ENCODE peak calls at places on chromosome 13, in ten cellular contexts. X, J, A, I, Z, W, Y, P, N and C are unnamed samples. For H3K4me1, the result is how much of the 10 kb centered on the place peaks cover.

GRCh38 chr13:94431569-94431968 is 47.9 kb downstream of the DCT start:
- DNase-seq in P (no peak), X (no peak), I (no peak), J (no peak), Z (no peak), A (no peak), W (peak), Y (no peak), N (no peak), C (no peak)

GRCh38 chr13:106163426-106163825 is 372.0 kb downstream of the EFNB2 start:
- DNase-seq in P (no peak), I (no peak), W (no peak), J (no peak), Y (no peak), N (no peak), Z (no peak), X (no peak), A (no peak), C (no peak)

GRCh38 chr13:27824121-27824520 is 31.8 kb downstream of the GSX1 start:
- DNase-seq in J (no peak), W (no peak), X (no peak), P (no peak), Z (no peak), I (no peak), A (no peak), Y (no peak), N (no peak), C (no peak)

GRCh38 chr13:44243198-44243852 is 130.3 kb upstream of the SERP2 start:
- DNase-seq in Y (peak), Z (peak), P (peak), A (no peak), W (peak), X (peak), N (peak), J (no peak), I (no peak), C (peak)

GRCh38 chr13:57286511-57287098 is 119.6 kb downstream of the PRR20E start:
- DNase-seq in A (peak), X (no peak), I (no peak), Z (no peak), W (no peak), P (no peak), Y (no peak), J (no peak), N (peak), C (peak)

GRCh38 chr13:101700598-101700997 is 248.1 kb downstream of the ITGBL1 start:
- DNase-seq in J (no peak), N (no peak), Z (no peak), I (no peak), X (no peak), W (no peak), A (no peak), P (no peak), Y (no peak), C (no peak)

GRCh38 chr13:62629618-62630017 is 1214.0 kb upstream of the PCDH20 start:
- DNase-seq in Y (peak), Z (no peak), P (no peak), J (no peak), A (no peak), I (no peak), N (no peak), X (no peak), W (no peak), C (no peak)

GRCh38 chr13:101424381-101425155 is 8.3 kb upstream of the NALCN start:
- DNase-seq in Z (no peak), I (no peak), P (peak), X (no peak), Y (no peak), N (no peak), W (no peak), A (no peak), J (no peak), C (no peak)

GRCh38 chr13:106151056-106151699 is 384.3 kb downstream of the EFNB2 start:
- DNase-seq in P (no peak), A (no peak), J (no peak), Y (no peak), I (no peak), Z (peak), N (no peak), X (peak), W (peak), C (no peak)

GRCh38 chr13:30718661-30719520 is 16.5 kb upstream of the ALOX5AP start:
- DNase-seq in I (no peak), Y (no peak), X (no peak), Z (no peak), P (peak), J (no peak), N (no peak), A (no peak), W (peak), C (no peak)

GRCh38 chr13:38763446-38764381 is 76.8 kb downstream of the FREM2 start:
- DNase-seq in P (peak), N (peak), Z (peak), A (no peak), Y (no peak), W (peak), X (no peak), J (no peak), I (no peak), C (peak)

GRCh38 chr13:20297181-20297580 is 65.1 kb upstream of the GJB6 start:
- DNase-seq in W (no peak), Z (no peak), N (no peak), J (no peak), Y (no peak), P (no peak), A (no peak), I (no peak), X (no peak), C (no peak)

GRCh38 chr13:27425918-27426630 is 1.7 kb downstream of the GTF3A start:
- DNase-seq in N (peak), X (peak), W (peak), P (peak), Z (no peak), Y (peak), I (peak), A (peak), J (peak), C (peak)

GRCh38 chr13:85544756-85545155 is 254.5 kb downstream of the SLITRK6 start:
- DNase-seq in W (no peak), J (no peak), X (no peak), I (no peak), Z (no peak), A (no peak), N (no peak), Y (no peak), P (no peak), C (no peak)

GRCh38 chr13:72457151-72457550 is 270.3 kb downstream of the MZT1 start:
- DNase-seq in X (no peak), Y (no peak), A (no peak), P (no peak), W (no peak), I (no peak), Z (no peak), J (no peak), N (no peak), C (no peak)

GRCh38 chr13:64925284-64925683 is 2304.9 kb downstream of the PCDH9 start:
- DNase-seq in N (no peak), W (no peak), I (no peak), Z (peak), P (no peak), X (no peak), J (no peak), A (no peak), Y (no peak), C (peak)

GRCh38 chr13:110061270-110061669 is 245.7 kb downstream of the COL4A1 start:
- DNase-seq in I (no peak), J (no peak), Y (no peak), N (no peak), Z (no peak), P (no peak), A (no peak), W (no peak), X (no peak), C (no peak)

GRCh38 chr13:33017410-33017929 is 1.2 kb downstream of the KL start:
- DNase-seq in N (no peak), X (peak), Y (peak), Z (no peak), J (peak), A (no peak), W (peak), P (peak), I (no peak), C (no peak)

DNA sequence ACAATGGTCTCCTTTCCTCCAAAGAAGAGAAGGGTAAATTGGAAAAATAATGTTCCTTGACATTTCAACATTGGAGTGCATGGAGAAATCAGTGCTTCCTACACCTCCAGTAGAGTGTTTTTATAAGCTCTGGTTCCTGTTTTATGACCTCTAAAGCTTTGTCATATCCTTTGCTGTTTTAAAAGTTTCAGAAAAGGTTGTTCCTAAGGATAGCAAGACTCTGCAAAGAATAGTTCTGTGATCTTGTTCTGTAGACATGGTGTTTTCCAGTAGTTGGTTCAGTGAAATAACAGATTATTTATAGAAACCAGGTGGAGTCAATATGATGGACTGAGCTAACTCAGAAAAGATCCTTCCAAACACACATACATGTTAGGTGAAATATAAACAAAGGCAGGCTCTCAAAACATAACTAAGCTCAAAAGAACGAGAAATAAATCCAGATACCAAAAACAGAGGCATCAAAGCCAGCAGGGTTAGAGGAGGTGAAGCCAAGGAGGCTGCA is 44.5 kb downstream of the SHISA2 start:
- DNase-seq in A (no peak), J (no peak), I (no peak), N (no peak), P (no peak), W (no peak), Y (no peak), X (no peak), Z (no peak), C (no peak)
- TF ChIP-seq EP300 in A (no peak), J (no peak), I (no peak), N (no peak), P (no peak), W (no peak), Y (no peak), X (no peak), Z (no peak), C (no peak)

GRCh38 chr13:40657307-40657706 is 9.1 kb downstream of the FOXO1 start:
- DNase-seq in I (no peak), P (no peak), Y (no peak), Z (no peak), N (no peak), W (no peak), A (no peak), X (no peak), J (no peak), C (no peak)

GRCh38 chr13:40656358-40656757 is 10.1 kb downstream of the FOXO1 start:
- DNase-seq in A (no peak), P (no peak), Z (no peak), I (no peak), Y (no peak), X (no peak), W (no peak), J (no peak), N (no peak), C (no peak)

GRCh38 chr13:40660270-40660669 is 6.2 kb downstream of the FOXO1 start:
- DNase-seq in A (no peak), Y (no peak), X (no peak), Z (no peak), W (no peak), J (no peak), P (no peak), I (no peak), N (no peak), C (no peak)

GRCh38 chr13:40660692-40661091 is 5.7 kb downstream of the FOXO1 start:
- DNase-seq in Y (no peak), I (no peak), N (no peak), P (no peak), J (no peak), A (no peak), W (no peak), X (no peak), Z (no peak), C (no peak)

DNA sequence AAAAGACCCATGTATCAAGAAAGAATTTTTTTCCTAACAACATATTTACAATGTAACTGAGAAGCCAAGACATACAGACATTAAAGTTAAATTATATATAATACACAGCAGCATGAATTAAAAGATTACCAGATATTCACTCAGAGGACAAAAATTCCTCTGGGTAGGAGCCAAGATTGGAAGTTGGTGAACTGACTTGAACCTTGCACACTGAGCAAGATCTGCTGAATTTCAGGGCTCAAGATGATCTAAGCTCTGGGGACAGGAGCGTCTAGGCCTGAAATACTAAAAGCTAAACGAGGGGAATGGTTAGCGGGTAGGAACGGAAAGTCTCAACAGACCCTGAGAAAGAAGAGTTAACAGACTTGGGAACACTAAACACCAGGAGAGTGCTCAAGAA is 8.5 kb downstream of the FOXO1 start:
- DNase-seq in Z (no peak), X (no peak), N (no peak), Y (no peak), W (no peak), I (no peak), J (no peak), P (no peak), A (no peak), C (no peak)
- H3K4me1 ChIP-seq in Z (under half), X (under half), N (under half), Y (half or more), W (under half), I (under half), J (under half), P (half or more), A (half or more), C (under half)

GRCh38 chr13:95480131-95480545 is 72.4 kb upstream of the CLDN10 start:
- DNase-seq in Y (no peak), N (no peak), W (no peak), Z (no peak), J (no peak), A (no peak), I (no peak), P (no peak), X (no peak), C (peak)
- TF ChIP-seq EP300 in Y (no peak), N (no peak), W (no peak), Z (no peak), J (peak), A (no peak), I (no peak), P (no peak), X (no peak), C (no peak)

DNA sequence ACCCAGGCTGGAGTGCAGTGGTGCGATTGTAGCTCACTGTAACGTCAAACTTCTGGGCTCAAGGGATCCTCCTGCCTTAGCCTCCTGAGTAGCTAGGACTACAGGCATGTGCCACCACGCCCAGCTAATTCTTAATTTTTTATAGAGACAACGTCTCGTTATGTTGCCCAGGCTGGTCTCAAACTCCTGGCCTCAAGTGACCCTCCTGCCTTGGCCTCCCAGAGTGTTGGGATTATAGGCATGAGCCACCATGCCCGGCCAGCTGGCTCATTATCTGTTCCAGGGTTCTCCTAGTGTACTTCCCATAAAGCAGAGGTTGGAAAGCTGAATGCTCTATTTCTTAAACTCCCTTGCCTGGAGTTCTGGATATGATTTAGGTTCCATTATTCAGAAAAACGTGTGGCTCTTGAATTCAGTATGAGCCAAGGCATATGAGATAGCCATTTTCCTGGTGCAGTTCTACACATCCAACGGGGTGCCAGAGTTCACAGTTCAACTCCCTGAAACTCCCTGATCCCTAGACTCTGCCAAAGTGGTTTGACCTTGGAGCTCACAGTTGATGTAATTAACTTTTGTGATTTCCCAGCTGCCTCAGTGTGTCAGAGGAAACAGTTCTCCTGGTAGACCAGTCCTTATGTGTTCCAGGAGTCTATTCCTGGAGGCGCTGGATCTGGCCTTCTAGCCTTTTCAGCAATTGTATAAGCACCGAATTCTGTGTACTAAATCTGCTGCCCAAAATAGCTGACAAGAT is 21.6 kb downstream of the GPR183 start:
- DNase-seq in J (no peak), Y (no peak), N (no peak), A (no peak), P (peak), I (peak), W (no peak), X (no peak), Z (no peak), C (no peak)
- H3K4me1 ChIP-seq in J (under half), Y (half or more), N (under half), A (half or more), P (under half), I (under half), W (under half), X (under half), Z (under half), C (under half)

GRCh38 chr13:113207890-113208423 is 512 bp downstream of the PCID2 start:
- DNase-seq in Z (no peak), Y (no peak), N (no peak), W (peak), J (no peak), I (peak), X (peak), P (peak), A (no peak), C (no peak)
- TF ChIP-seq EP300 in Z (no peak), Y (no peak), N (no peak), W (no peak), J (no peak), I (no peak), X (no peak), P (no peak), A (no peak), C (no peak)

GRCh38 chr13:46580362-46580839 is 27.4 kb downstream of the LRCH1 start:
- DNase-seq in N (no peak), Z (no peak), I (no peak), J (no peak), W (no peak), Y (no peak), P (no peak), X (no peak), A (no peak), C (no peak)

GRCh38 chr13:46575321-46575721 is 22.4 kb downstream of the LRCH1 start:
- DNase-seq in J (no peak), N (no peak), A (no peak), I (no peak), Y (no peak), X (no peak), P (no peak), Z (no peak), W (no peak), C (no peak)

GRCh38 chr13:46575843-46576242 is 22.9 kb downstream of the LRCH1 start:
- DNase-seq in A (no peak), Z (no peak), J (no peak), X (no peak), I (no peak), Y (no peak), W (peak), P (no peak), N (no peak), C (no peak)

GRCh38 chr13:46577656-46578589 is 25.0 kb downstream of the LRCH1 start:
- DNase-seq in I (no peak), P (no peak), W (no peak), J (no peak), N (no peak), A (no peak), Z (no peak), Y (no peak), X (no peak), C (no peak)

DNA sequence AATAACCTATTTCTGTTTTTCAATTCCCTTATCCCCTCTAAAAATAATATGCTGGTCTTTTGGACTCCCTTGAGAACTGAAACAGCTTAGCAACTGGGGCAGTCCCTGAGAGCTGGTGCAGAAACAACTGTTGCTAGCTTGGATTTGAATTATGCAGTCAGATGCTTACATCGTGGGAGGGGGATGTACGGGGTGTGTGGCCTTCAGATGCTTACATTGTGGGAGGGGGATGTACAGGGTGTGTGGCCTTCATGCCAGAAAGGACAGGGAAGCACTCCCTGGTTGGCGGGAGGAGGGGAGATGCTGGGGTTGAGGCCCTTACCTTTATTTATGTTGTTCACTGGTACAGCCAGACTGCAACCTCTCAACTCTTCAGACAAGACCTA is 25.6 kb downstream of the LRCH1 start:
- DNase-seq in P (no peak), W (no peak), Y (no peak), N (no peak), Z (no peak), X (no peak), A (no peak), I (no peak), J (no peak), C (no peak)
- H3K4me1 ChIP-seq in P (under half), W (under half), Y (half or more), N (under half), Z (under half), X (under half), A (half or more), I (under half), J (under half), C (under half)

GRCh38 chr13:31764556-31764955 is 25.2 kb downstream of the RXFP2 start:
- DNase-seq in W (no peak), X (no peak), N (no peak), A (no peak), I (no peak), P (no peak), Z (no peak), Y (no peak), J (no peak), C (no peak)
- TF ChIP-seq EP300 in W (no peak), X (no peak), N (no peak), A (no peak), I (no peak), P (no peak), Z (no peak), Y (no peak), J (no peak), C (no peak)

GRCh38 chr13:111532111-111532510 is 211.7 kb downstream of the TEX29 start:
- DNase-seq in I (no peak), W (no peak), J (no peak), A (no peak), P (no peak), N (no peak), Z (peak), Y (no peak), X (no peak), C (no peak)
- H3K4me1 ChIP-seq in I (under half), W (under half), J (under half), A (under half), P (under half), N (under half), Z (under half), Y (under half), X (under half), C (under half)

GRCh38 chr13:48493076-48493765 is 39.7 kb downstream of the RCBTB2 start:
- DNase-seq in X (no peak), P (no peak), A (no peak), J (no peak), Z (no peak), N (no peak), Y (no peak), W (no peak), I (no peak), C (no peak)
- TF ChIP-seq EP300 in X (no peak), P (no peak), A (no peak), J (no peak), Z (no peak), N (no peak), Y (no peak), W (no peak), I (no peak), C (no peak)